ENCODE peak calls at places on chromosomes 7 and 10, in four cellular contexts. One of them, this sample, is unnamed. For H3K9me3, the result is how much of the 10 kb centered on the place peaks cover.

GRCh38 chr7:82729172-82730030 is 285.8 kb upstream of the CACNA2D1 start:
- DNase-seq in mesenchymal stem cell: peak
- DNase-seq in IMR-90: peak
- DNase-seq in ovary: no peak
- DNase-seq in this sample: peak

GRCh38 chr7:33379891-33380525 is 250.6 kb downstream of the BBS9 start:
- DNase-seq in mesenchymal stem cell: no peak
- DNase-seq in ovary: no peak
- DNase-seq in IMR-90: no peak
- DNase-seq in this sample: no peak

GRCh38 chr7:106061301-106061979 is 50.7 kb downstream of the SYPL1 start:
- DNase-seq in IMR-90: no peak
- DNase-seq in ovary: no peak
- DNase-seq in mesenchymal stem cell: no peak
- DNase-seq in this sample: no peak

GRCh38 chr7:29194594-29195417 is at the start of gene CHN2:
- DNase-seq in ovary: peak
- DNase-seq in mesenchymal stem cell: peak
- DNase-seq in IMR-90: no peak
- DNase-seq in this sample: peak

GRCh38 chr10:35898722-35899485 is 256.8 kb upstream of the FZD8 start:
- DNase-seq in ovary: no peak
- DNase-seq in mesenchymal stem cell: peak
- DNase-seq in IMR-90: no peak
- DNase-seq in this sample: no peak

GRCh38 chr10:72243822-72244437 is 27.9 kb upstream of the ASCC1 start:
- DNase-seq in ovary: peak
- DNase-seq in IMR-90: peak
- DNase-seq in mesenchymal stem cell: peak
- DNase-seq in this sample: peak

GRCh38 chr7:44796034-44796503 is 412 bp upstream of the PPIA start:
- DNase-seq in ovary: no peak
- DNase-seq in mesenchymal stem cell: peak
- DNase-seq in IMR-90: peak
- DNase-seq in this sample: peak

GRCh38 chr10:117131390-117132327 is 6.4 kb downstream of the VAX1 start:
- DNase-seq in ovary: no peak
- DNase-seq in mesenchymal stem cell: no peak
- DNase-seq in IMR-90: no peak
- DNase-seq in this sample: no peak

GRCh38 chr7:19442016-19442785 is 266.6 kb downstream of the POLR1F start:
- DNase-seq in IMR-90: peak
- DNase-seq in mesenchymal stem cell: peak
- DNase-seq in ovary: no peak
- DNase-seq in this sample: peak

GRCh38 chr7:71131753-71132520 is at the start of gene GALNT17:
- DNase-seq in IMR-90: no peak
- DNase-seq in mesenchymal stem cell: no peak
- DNase-seq in ovary: peak
- DNase-seq in this sample: peak

GRCh38 chr10:22648547-22648961 is 65.8 kb downstream of the PIP4K2A start:
- DNase-seq in ovary: no peak
- DNase-seq in mesenchymal stem cell: peak
- DNase-seq in IMR-90: peak
- DNase-seq in this sample: peak

GRCh38 chr10:125002423-125003145 is 60.7 kb downstream of the ZRANB1 start:
- DNase-seq in IMR-90: no peak
- DNase-seq in mesenchymal stem cell: no peak
- DNase-seq in ovary: peak
- DNase-seq in this sample: no peak

GRCh38 chr7:12007591-12007990 is 175.6 kb upstream of the THSD7A start:
- DNase-seq in IMR-90: no peak
- DNase-seq in ovary: no peak
- DNase-seq in mesenchymal stem cell: no peak
- DNase-seq in this sample: no peak

GRCh38 chr10:103277713-103278299 is 868 bp downstream of the INA start:
- DNase-seq in mesenchymal stem cell: no peak
- DNase-seq in IMR-90: no peak
- DNase-seq in ovary: no peak
- DNase-seq in this sample: no peak

GRCh38 chr10:61897671-61898434 is 3.6 kb upstream of the ARID5B start:
- DNase-seq in mesenchymal stem cell: peak
- DNase-seq in IMR-90: peak
- DNase-seq in ovary: peak
- DNase-seq in this sample: no peak

GRCh38 chr7:27154901-27155815 is 1.3 kb downstream of the HOXA7 start:
- DNase-seq in IMR-90: no peak
- DNase-seq in ovary: no peak
- DNase-seq in mesenchymal stem cell: no peak
- DNase-seq in this sample: peak

GRCh38 chr7:157493017-157493416 is 156.2 kb downstream of the DNAJB6 start:
- DNase-seq in mesenchymal stem cell: no peak
- DNase-seq in IMR-90: no peak
- DNase-seq in ovary: no peak
- DNase-seq in this sample: no peak

GRCh38 chr7:17371656-17372524 is 73.4 kb downstream of the AHR start:
- DNase-seq in ovary: no peak
- DNase-seq in mesenchymal stem cell: peak
- DNase-seq in IMR-90: peak
- DNase-seq in this sample: peak

GRCh38 chr7:124171068-124171467 is 138.2 kb upstream of the TMEM229A start:
- DNase-seq in mesenchymal stem cell: peak
- DNase-seq in IMR-90: peak
- DNase-seq in ovary: no peak
- DNase-seq in this sample: peak

GRCh38 chr10:70678250-70678635 is 5.9 kb downstream of the ADAMTS14 start:
- DNase-seq in mesenchymal stem cell: no peak
- DNase-seq in IMR-90: no peak
- DNase-seq in ovary: no peak
- DNase-seq in this sample: no peak

GRCh38 chr7:93566876-93567275 is 7.6 kb downstream of the CALCR start:
- DNase-seq in mesenchymal stem cell: no peak
- DNase-seq in ovary: no peak
- DNase-seq in IMR-90: no peak
- DNase-seq in this sample: no peak

GRCh38 chr10:129552119-129552518 is 85.1 kb downstream of the MGMT start:
- DNase-seq in ovary: no peak
- DNase-seq in mesenchymal stem cell: no peak
- DNase-seq in IMR-90: no peak
- DNase-seq in this sample: no peak
- H3K4me3 ChIP-seq in ovary: no peak
- H3K4me3 ChIP-seq in mesenchymal stem cell: no peak
- H3K4me3 ChIP-seq in IMR-90: no peak
- H3K4me3 ChIP-seq in this sample: no peak

GRCh38 chr7:107408349-107408748 is 61.5 kb upstream of the GPR22 start:
- DNase-seq in IMR-90: peak
- DNase-seq in mesenchymal stem cell: no peak
- DNase-seq in ovary: no peak
- DNase-seq in this sample: no peak

GRCh38 chr7:107405559-107405958 is 64.3 kb upstream of the GPR22 start:
- DNase-seq in IMR-90: no peak
- DNase-seq in ovary: no peak
- DNase-seq in mesenchymal stem cell: no peak
- DNase-seq in this sample: peak

GRCh38 chr7:107404740-107405537 is 64.9 kb upstream of the GPR22 start:
- DNase-seq in mesenchymal stem cell: no peak
- DNase-seq in IMR-90: no peak
- DNase-seq in ovary: no peak
- DNase-seq in this sample: peak
- H3K9me3 ChIP-seq in mesenchymal stem cell: under half
- H3K9me3 ChIP-seq in IMR-90: under half
- H3K9me3 ChIP-seq in ovary: under half
- H3K9me3 ChIP-seq in this sample: under half

GRCh38 chr10:88999629-89000028 is 9.0 kb downstream of the FAS start:
- DNase-seq in mesenchymal stem cell: no peak
- DNase-seq in ovary: no peak
- DNase-seq in IMR-90: peak
- DNase-seq in this sample: peak
- H3K4me3 ChIP-seq in mesenchymal stem cell: no peak
- H3K4me3 ChIP-seq in ovary: peak
- H3K4me3 ChIP-seq in IMR-90: no peak
- H3K4me3 ChIP-seq in this sample: peak

DNA sequence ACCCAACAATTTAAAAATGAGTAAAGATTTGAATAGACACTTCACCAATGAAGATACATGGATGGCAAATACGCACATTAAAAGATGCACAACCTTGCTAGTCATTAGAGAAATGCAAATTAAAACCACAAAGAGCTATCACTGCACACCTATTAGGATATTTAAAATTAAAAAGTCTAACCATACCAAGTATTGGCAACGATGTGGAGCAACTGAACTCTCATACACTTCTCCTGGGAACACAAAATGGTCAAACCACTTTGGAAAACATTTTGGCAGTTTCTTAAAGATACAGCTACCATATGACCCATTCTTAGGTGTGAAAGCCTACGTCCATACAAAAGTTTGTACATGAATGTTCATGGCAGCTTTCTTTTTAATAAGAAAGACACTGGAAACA is 36.1 kb downstream of the DCLRE1C start:
- DNase-seq in ovary: no peak
- DNase-seq in IMR-90: no peak
- DNase-seq in mesenchymal stem cell: no peak
- DNase-seq in this sample: no peak
- H3K9me3 ChIP-seq in ovary: under half
- H3K9me3 ChIP-seq in IMR-90: under half
- H3K9me3 ChIP-seq in mesenchymal stem cell: under half
- H3K9me3 ChIP-seq in this sample: under half

GRCh38 chr7:1052031-1052818 is 7.9 kb downstream of the GPR146 start:
- DNase-seq in ovary: no peak
- DNase-seq in mesenchymal stem cell: no peak
- DNase-seq in IMR-90: no peak
- DNase-seq in this sample: no peak

GRCh38 chr7:1049801-1050200 is 5.5 kb downstream of the GPR146 start:
- DNase-seq in ovary: no peak
- DNase-seq in mesenchymal stem cell: no peak
- DNase-seq in IMR-90: no peak
- DNase-seq in this sample: no peak

GRCh38 chr7:1049006-1049741 is 4.8 kb downstream of the GPR146 start:
- DNase-seq in mesenchymal stem cell: no peak
- DNase-seq in ovary: no peak
- DNase-seq in IMR-90: no peak
- DNase-seq in this sample: no peak

GRCh38 chr7:1050956-1051690 is 6.8 kb downstream of the GPR146 start:
- DNase-seq in mesenchymal stem cell: no peak
- DNase-seq in IMR-90: no peak
- DNase-seq in ovary: no peak
- DNase-seq in this sample: no peak

DNA sequence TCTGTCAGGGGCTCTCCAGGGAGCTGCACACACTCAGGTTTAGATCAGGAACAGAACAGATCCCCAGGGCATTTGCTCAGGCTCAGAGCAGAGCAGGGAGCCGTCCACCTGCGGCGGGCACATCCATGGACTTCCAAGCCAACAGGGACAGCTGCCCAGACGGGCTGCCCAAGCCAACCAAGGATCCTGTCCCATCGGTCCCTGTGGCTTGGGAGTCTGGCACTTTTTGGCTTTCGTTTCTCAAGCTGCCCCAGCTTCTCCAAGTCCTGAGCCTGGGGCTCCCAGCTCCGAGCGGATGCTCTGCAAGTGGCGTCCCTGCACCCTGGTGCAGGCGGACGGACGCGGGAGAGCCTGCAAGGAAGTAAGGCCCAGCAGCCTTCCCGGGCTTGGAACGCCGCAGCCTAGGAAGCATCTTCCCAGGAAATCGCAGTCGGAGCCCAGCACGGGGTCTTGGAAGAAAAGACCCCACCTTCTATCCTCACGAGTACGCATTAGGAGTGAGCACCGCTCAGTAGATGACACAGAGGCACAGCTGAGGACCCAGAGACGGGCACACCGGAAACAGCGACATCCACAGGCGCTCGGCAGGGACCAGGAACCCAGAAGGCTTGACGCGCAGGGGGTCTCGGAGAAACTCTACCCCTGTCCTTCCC is 6.0 kb downstream of the GPR146 start:
- DNase-seq in mesenchymal stem cell: no peak
- DNase-seq in IMR-90: no peak
- DNase-seq in ovary: no peak
- DNase-seq in this sample: no peak
- H3K4me3 ChIP-seq in mesenchymal stem cell: no peak
- H3K4me3 ChIP-seq in IMR-90: no peak
- H3K4me3 ChIP-seq in ovary: no peak
- H3K4me3 ChIP-seq in this sample: no peak